ENCODE peak calls at places on chromosomes 5 and 9, in eight cellular contexts. O, I, T, F, M, A, U and J are unnamed samples.

GRCh38 chr5:41218929-41219328 is 5.6 kb upstream of the C6 start:
- DNase-seq in O (no peak), F (no peak), U (no peak), A (no peak), M (no peak), I (no peak), T (no peak), J (no peak)

GRCh38 chr9:445033-445432 is 230.4 kb downstream of the DOCK8 start:
- DNase-seq in M (no peak), I (no peak), F (no peak), T (no peak), O (no peak), U (no peak), A (no peak), J (no peak)

GRCh38 chr9:114112778-114113585 is 13.9 kb upstream of the KIF12 start:
- DNase-seq in M (no peak), O (no peak), U (no peak), A (no peak), T (peak), I (no peak), F (no peak), J (no peak)

GRCh38 chr5:16076657-16077056 is 102.9 kb downstream of the MARCHF11 start:
- DNase-seq in T (no peak), M (no peak), O (no peak), I (no peak), U (no peak), A (no peak), F (no peak), J (no peak)

GRCh38 chr5:10703676-10704075 is 57.4 kb downstream of the DAP start:
- DNase-seq in T (no peak), M (no peak), F (no peak), U (no peak), A (no peak), O (no peak), I (no peak), J (no peak)

GRCh38 chr5:136810198-136810823 is 445.0 kb upstream of the TRPC7 start:
- DNase-seq in O (no peak), I (no peak), M (no peak), F (no peak), T (peak), A (no peak), U (no peak), J (no peak)

GRCh38 chr5:130109152-130109551 is 204.9 kb downstream of the CHSY3 start:
- DNase-seq in T (peak), F (no peak), U (peak), I (peak), A (no peak), M (no peak), O (no peak), J (peak)

GRCh38 chr5:134275822-134276221 is 49.9 kb upstream of the PPP2CA start:
- DNase-seq in I (peak), F (no peak), M (no peak), A (no peak), O (no peak), U (peak), T (no peak), J (no peak)

GRCh38 chr9:75001719-75002421 is 26.2 kb downstream of the CARNMT1 start:
- DNase-seq in M (no peak), F (no peak), U (peak), A (no peak), T (peak), I (peak), O (peak), J (peak)